ENCODE peak calls at places on chromosomes 11 and 22, in five cellular contexts. C, V, Z, A and R are unnamed samples. For H3K9me3, the result is how much of the 10 kb centered on the place peaks cover.

GRCh38 chr22:24117942-24118341 is 63.3 kb upstream of the SUSD2 start:
- DNase-seq in C (no peak), V (no peak), Z (no peak), A (no peak), R (no peak)

GRCh38 chr11:65555693-65556231 is 2.4 kb downstream of the LTBP3 start:
- DNase-seq in C (peak), V (peak), Z (no peak), A (no peak), R (peak)

GRCh38 chr11:12768731-12769673 is 94.8 kb downstream of the TEAD1 start:
- DNase-seq in C (no peak), V (no peak), Z (no peak), A (no peak), R (no peak)

GRCh38 chr11:35725880-35726279 is 63.3 kb downstream of the TRIM44 start:
- DNase-seq in C (peak), V (peak), Z (no peak), A (no peak), R (no peak)

GRCh38 chr11:62716816-62717215 is 9.3 kb downstream of the GNG3 start:
- DNase-seq in C (no peak), V (no peak), Z (no peak), A (no peak), R (no peak)

GRCh38 chr22:39463931-39464390 is 7.1 kb downstream of the MGAT3 start:
- DNase-seq in C (no peak), V (no peak), Z (no peak), A (no peak), R (no peak)

GRCh38 chr11:109697140-109697843 is 275.3 kb downstream of the C11orf87 start:
- DNase-seq in C (peak), V (peak), Z (no peak), A (no peak), R (no peak)

GRCh38 chr11:59416613-59417012 is 9.6 kb downstream of the OR5A2 start:
- DNase-seq in C (no peak), V (no peak), Z (no peak), A (no peak), R (no peak)

GRCh38 chr11:116421529-116422185 is 351.1 kb downstream of the BUD13 start:
- DNase-seq in C (no peak), V (no peak), Z (no peak), A (no peak), R (no peak)

GRCh38 chr11:129208863-129209262 is 16.7 kb upstream of the ARHGAP32 start:
- DNase-seq in C (peak), V (peak), Z (no peak), A (no peak), R (no peak)

GRCh38 chr11:76141901-76142300 is 64.4 kb downstream of the WNT11 start:
- DNase-seq in C (no peak), V (peak), Z (no peak), A (no peak), R (no peak)

GRCh38 chr11:110830344-110831141 is 118.3 kb upstream of the ARHGAP20 start:
- DNase-seq in C (peak), V (peak), Z (no peak), A (no peak), R (no peak)

GRCh38 chr22:11360632-11361031 is 4167.4 kb upstream of the OR11H1 start:
- DNase-seq in C (no peak), V (no peak), Z (no peak), A (no peak), R (no peak)

GRCh38 chr11:46387919-46388618 is 3.5 kb downstream of the CHRM4 start:
- DNase-seq in C (no peak), V (no peak), Z (no peak), A (no peak), R (no peak)

GRCh38 chr11:120431633-120432032 is 79.9 kb upstream of the GRIK4 start:
- DNase-seq in C (peak), V (peak), Z (no peak), A (no peak), R (no peak)

GRCh38 chr11:38191101-38191500 is 1593.1 kb upstream of the RAG2 start:
- DNase-seq in C (no peak), V (no peak), Z (no peak), A (no peak), R (no peak)

GRCh38 chr22:19607198-19608113 is 83.2 kb upstream of the CLDN5 start:
- DNase-seq in C (no peak), V (peak), Z (no peak), A (peak), R (no peak)

GRCh38 chr11:76753950-76754349 is 29.2 kb upstream of the TSKU start:
- DNase-seq in C (no peak), V (no peak), Z (no peak), A (no peak), R (no peak)

GRCh38 chr11:61671527-61671926 is 8.7 kb upstream of the DAGLA start:
- DNase-seq in C (no peak), V (no peak), Z (no peak), A (no peak), R (peak)

GRCh38 chr11:120023120-120023519 is 114.8 kb downstream of the TRIM29 start:
- DNase-seq in C (no peak), V (no peak), Z (no peak), A (no peak), R (no peak)

GRCh38 chr11:589798-590197 is 13.5 kb downstream of the PHRF1 start:
- DNase-seq in C (no peak), V (no peak), Z (no peak), A (no peak), R (no peak)

GRCh38 chr11:118621071-118621815 is 13.8 kb downstream of the PHLDB1 start:
- DNase-seq in C (peak), V (peak), Z (no peak), A (peak), R (peak)

GRCh38 chr11:118010738-118011461 is 24.7 kb downstream of the IL10RA start:
- DNase-seq in C (no peak), V (no peak), Z (no peak), A (peak), R (peak)

GRCh38 chr11:118109231-118109630 is 22.5 kb upstream of the SMIM35 start:
- DNase-seq in C (peak), V (peak), Z (no peak), A (no peak), R (no peak)

GRCh38 chr11:124859171-124859570 is 6.1 kb upstream of the ROBO3 start:
- DNase-seq in C (no peak), V (no peak), Z (no peak), A (no peak), R (no peak)

GRCh38 chr11:60498853-60499252 is 6.3 kb downstream of the MS4A12 start:
- DNase-seq in C (no peak), V (no peak), Z (no peak), A (no peak), R (peak)

GRCh38 chr11:33515347-33515746 is 185.3 kb downstream of the C11orf91 start:
- DNase-seq in C (peak), V (peak), Z (no peak), A (no peak), R (no peak)

GRCh38 chr11:129141748-129142475 is 50.2 kb downstream of the ARHGAP32 start:
- DNase-seq in C (peak), V (no peak), Z (no peak), A (no peak), R (no peak)

GRCh38 chr11:121237686-121238658 is 54.6 kb upstream of the SC5D start:
- DNase-seq in C (peak), V (peak), Z (no peak), A (no peak), R (no peak)

GRCh38 chr22:48797731-48798130 is 1029.9 kb downstream of the BRD1 start:
- DNase-seq in C (no peak), V (no peak), Z (no peak), A (no peak), R (no peak)
- H3K9me3 ChIP-seq in C (under half), V (half or more), Z (under half), A (under half), R (under half)

GRCh38 chr11:115409116-115409663 is 95.0 kb downstream of the CADM1 start:
- DNase-seq in C (no peak), V (no peak), Z (no peak), A (no peak), R (no peak)

GRCh38 chr11:115406404-115406803 is 97.8 kb downstream of the CADM1 start:
- DNase-seq in C (no peak), V (no peak), Z (no peak), A (no peak), R (no peak)

GRCh38 chr11:115409691-115410220 is 94.5 kb downstream of the CADM1 start:
- DNase-seq in C (no peak), V (peak), Z (no peak), A (no peak), R (peak)

GRCh38 chr11:115408036-115408911 is 95.9 kb downstream of the CADM1 start:
- DNase-seq in C (peak), V (peak), Z (no peak), A (no peak), R (no peak)

GRCh38 chr11:115407496-115407895 is 96.7 kb downstream of the CADM1 start:
- DNase-seq in C (no peak), V (no peak), Z (no peak), A (no peak), R (no peak)
- H3K9me3 ChIP-seq in C (under half), V (under half), Z (under half), A (under half), R (under half)

GRCh38 chr11:2651826-2652237 is 48.0 kb downstream of the KCNQ1OT1 start:
- DNase-seq in C (no peak), V (no peak), Z (no peak), A (no peak), R (no peak)

GRCh38 chr11:2652362-2652761 is 47.4 kb downstream of the KCNQ1OT1 start:
- DNase-seq in C (no peak), V (no peak), Z (no peak), A (no peak), R (no peak)

GRCh38 chr11:2653930-2654739 is 45.7 kb downstream of the KCNQ1OT1 start:
- DNase-seq in C (no peak), V (no peak), Z (no peak), A (no peak), R (peak)

GRCh38 chr11:2651054-2651617 is 48.7 kb downstream of the KCNQ1OT1 start:
- DNase-seq in C (no peak), V (no peak), Z (no peak), A (no peak), R (no peak)

GRCh38 chr11:2652857-2653643 is 46.7 kb downstream of the KCNQ1OT1 start:
- DNase-seq in C (no peak), V (no peak), Z (no peak), A (no peak), R (peak)
- H3K9me3 ChIP-seq in C (under half), V (half or more), Z (under half), A (half or more), R (under half)

GRCh38 chr22:49475253-49475652 is 352.4 kb downstream of the BRD1 start:
- DNase-seq in C (no peak), V (no peak), Z (no peak), A (no peak), R (no peak)
- H3K9me3 ChIP-seq in C (under half), V (under half), Z (under half), A (under half), R (under half)

DNA sequence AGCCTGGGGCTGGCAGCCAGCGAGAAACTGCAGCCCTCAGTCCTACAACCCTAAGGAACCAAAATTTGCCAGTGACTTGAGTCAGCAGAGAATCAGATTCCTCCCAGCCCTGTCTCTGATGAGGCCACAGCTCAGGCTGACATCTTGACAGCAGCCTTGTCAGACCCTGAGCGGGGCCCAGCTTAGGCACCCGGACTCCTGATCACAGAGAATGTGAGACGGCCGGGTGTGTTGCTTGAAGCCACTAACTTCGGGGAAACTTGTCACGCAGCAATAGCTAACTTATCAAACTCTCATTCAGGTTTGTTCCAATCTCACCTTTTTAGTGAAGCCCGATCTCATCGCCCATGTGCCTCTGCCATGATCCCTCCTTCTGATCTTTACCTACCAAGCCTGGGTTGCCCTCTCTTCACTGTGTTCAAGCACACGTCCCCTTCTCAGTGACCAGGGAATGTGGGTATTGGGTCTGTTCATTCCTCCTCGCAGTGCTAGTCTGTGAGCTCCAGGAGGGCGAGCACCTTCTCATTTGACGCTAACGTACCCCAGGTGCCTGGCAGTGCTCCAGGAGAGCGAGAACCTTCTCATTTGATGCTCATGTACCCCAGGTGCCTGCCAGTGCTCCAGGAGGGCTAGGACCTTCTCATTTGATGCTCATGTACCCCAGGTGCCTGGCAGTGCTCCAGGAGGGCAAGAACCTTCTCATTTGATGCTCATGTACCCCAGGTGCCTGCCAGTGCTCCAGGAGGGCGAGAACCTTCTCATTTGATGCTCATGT is 280.7 kb downstream of the BRD1 start:
- DNase-seq in C (no peak), V (no peak), Z (no peak), A (no peak), R (no peak)
- H3K9me3 ChIP-seq in C (under half), V (half or more), Z (under half), A (under half), R (under half)

DNA sequence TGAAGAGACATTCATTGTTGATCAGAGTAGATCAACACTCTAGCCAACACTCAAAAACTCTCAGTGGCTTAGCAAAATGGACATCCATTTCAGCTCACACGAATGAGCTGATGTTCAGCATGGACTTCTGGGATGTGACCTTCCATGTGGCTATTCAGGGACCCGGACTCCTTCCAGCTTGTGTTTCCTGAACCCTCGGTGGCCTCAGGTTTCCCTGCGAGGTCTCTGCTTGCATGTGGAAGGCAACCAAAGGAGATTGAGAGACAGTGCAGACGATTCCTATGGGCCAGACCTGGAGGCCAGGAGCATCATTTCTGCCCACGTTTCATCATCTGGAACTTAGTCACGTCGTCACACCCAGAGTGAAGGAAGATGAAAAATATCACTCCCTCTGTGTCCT is 1137.4 kb downstream of the TBC1D22A start:
- DNase-seq in C (no peak), V (no peak), Z (no peak), A (no peak), R (no peak)
- H3K9me3 ChIP-seq in C (under half), V (under half), Z (under half), A (under half), R (under half)

DNA sequence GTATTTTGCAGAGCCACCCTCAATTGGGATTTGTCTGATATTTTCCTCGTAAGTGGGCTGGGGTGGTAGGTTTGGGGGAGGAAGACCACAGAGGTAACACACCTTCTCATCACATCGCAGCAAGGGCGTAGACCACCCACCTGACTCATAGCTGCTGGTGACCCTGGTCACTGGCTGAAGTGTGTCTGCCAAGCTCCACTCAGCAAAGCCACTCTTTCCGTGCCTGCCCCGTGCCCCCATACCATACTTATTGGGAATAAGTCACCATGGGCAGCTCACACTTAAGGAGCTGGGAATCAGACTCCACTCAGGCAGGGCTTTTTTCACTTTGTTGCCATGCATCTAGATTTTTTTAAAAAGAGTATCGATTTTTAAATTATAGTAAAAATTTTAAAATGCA is 111.6 kb downstream of the PHF21B start:
- DNase-seq in C (no peak), V (no peak), Z (no peak), A (peak), R (no peak)
- H3K9me3 ChIP-seq in C (under half), V (under half), Z (under half), A (under half), R (under half)

GRCh38 chr11:11672101-11672500 is 50.3 kb upstream of the GALNT18 start:
- DNase-seq in C (no peak), V (no peak), Z (no peak), A (no peak), R (no peak)
- H3K9me3 ChIP-seq in C (under half), V (under half), Z (under half), A (under half), R (under half)

DNA sequence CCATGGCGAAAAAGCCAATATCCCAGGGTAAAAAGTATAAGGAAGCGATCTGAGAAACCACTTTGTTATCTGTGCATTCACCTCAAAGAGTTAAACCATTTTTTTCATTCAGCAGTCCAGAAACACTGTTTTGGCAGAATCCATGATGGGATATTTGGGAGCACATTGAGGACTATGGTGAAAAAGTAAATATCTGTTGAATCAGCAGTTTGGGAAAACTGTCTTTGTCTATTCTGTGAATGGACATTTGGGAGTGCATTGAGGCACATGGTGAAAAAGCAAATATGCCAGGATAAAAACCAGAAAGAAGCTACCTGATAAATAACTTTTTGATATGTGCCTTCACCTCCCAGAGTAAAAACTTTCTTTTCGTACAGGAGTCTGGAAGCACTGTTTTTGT is 187.4 kb downstream of the OR4A47 start:
- DNase-seq in C (no peak), V (no peak), Z (no peak), A (no peak), R (no peak)
- H3K9me3 ChIP-seq in C (under half), V (under half), Z (under half), A (half or more), R (under half)